ENCODE peak calls at places on chromosomes 5 and 9, in four cellular contexts. W is nucleus accumbens; Y is stimulated activated CD4-positive, alpha-beta T cell treated with anti-CD3 and anti-CD28 coated beads, TNF-alpha, amount 100 ng/mL, for 48 hours; L is lower lobe of right lung. K is an unnamed sample.

GRCh38 chr9:4740623-4741364 is at the start of gene AK3:
- DNase-seq in W (peak), Y (peak), L (peak), K (peak)

GRCh38 chr5:34511915-34512314 is 144.2 kb upstream of the RAI14 start:
- DNase-seq in W (no peak), Y (no peak), L (no peak), K (no peak)

GRCh38 chr5:178460598-178461425 is 129.4 kb downstream of the COL23A1 start:
- DNase-seq in W (peak), Y (peak), L (peak), K (peak)

GRCh38 chr5:73424489-73425102 is 24.0 kb downstream of the FOXD1 start:
- DNase-seq in W (no peak), Y (no peak), L (no peak), K (no peak)

GRCh38 chr5:92518318-92518913 is 1062.6 kb downstream of the NR2F1-AS1 start:
- DNase-seq in W (no peak), Y (no peak), L (no peak), K (peak)

GRCh38 chr9:89619739-89620138 is 14.9 kb downstream of the GADD45G start:
- DNase-seq in W (no peak), Y (no peak), L (no peak), K (no peak)

GRCh38 chr9:89675403-89675771 is 70.6 kb downstream of the GADD45G start:
- DNase-seq in W (peak), Y (no peak), L (no peak), K (no peak)

GRCh38 chr5:156460496-156460895 is 133.5 kb downstream of the SGCD start:
- DNase-seq in W (no peak), Y (no peak), L (no peak), K (no peak)

GRCh38 chr5:19122923-19123322 is 865.1 kb downstream of the CDH18 start:
- DNase-seq in W (no peak), Y (no peak), L (no peak), K (no peak)

GRCh38 chr5:150587830-150588494 is 52.5 kb upstream of the SYNPO start:
- DNase-seq in W (no peak), Y (no peak), L (no peak), K (no peak)

GRCh38 chr9:23044549-23044948 is 597.9 kb downstream of the DMRTA1 start:
- DNase-seq in W (no peak), Y (no peak), L (no peak), K (no peak)

GRCh38 chr9:126745574-126746411 is 59.0 kb upstream of the ZBTB43 start:
- DNase-seq in W (no peak), Y (no peak), L (no peak), K (no peak)

GRCh38 chr5:9125852-9126251 is 420.0 kb downstream of the SEMA5A start:
- DNase-seq in W (no peak), Y (no peak), L (no peak), K (no peak)

GRCh38 chr5:15116996-15117395 is 245.4 kb upstream of the ANKH start:
- DNase-seq in W (no peak), Y (no peak), L (no peak), K (no peak)

GRCh38 chr9:94586814-94587213 is 6.8 kb downstream of the FBP2 start:
- DNase-seq in W (no peak), Y (no peak), L (no peak), K (no peak)

GRCh38 chr9:126372716-126373115 is 46.1 kb downstream of the MVB12B start:
- DNase-seq in W (no peak), Y (no peak), L (no peak), K (no peak)

GRCh38 chr5:172159016-172159415 is 29.0 kb downstream of the STK10 start:
- DNase-seq in W (no peak), Y (no peak), L (no peak), K (no peak)

GRCh38 chr5:29960323-29960722 is 1233.2 kb upstream of the CDH6 start:
- DNase-seq in W (no peak), Y (no peak), L (no peak), K (no peak)

GRCh38 chr9:137813167-137813566 is 64.4 kb upstream of the CACNA1B start:
- DNase-seq in W (no peak), Y (no peak), L (no peak), K (no peak)

GRCh38 chr9:114238471-114238870 is 83.1 kb downstream of the COL27A1 start:
- DNase-seq in W (no peak), Y (no peak), L (no peak), K (no peak)

GRCh38 chr9:5336683-5337082 is 3.0 kb downstream of the RLN1 start:
- DNase-seq in W (no peak), Y (no peak), L (no peak), K (no peak)

GRCh38 chr5:147743686-147744332 is 38.7 kb downstream of the JAKMIP2 start:
- DNase-seq in W (no peak), Y (no peak), L (no peak), K (peak)

GRCh38 chr9:120362446-120362845 is 217.5 kb downstream of the CDK5RAP2 start:
- DNase-seq in W (no peak), Y (no peak), L (no peak), K (no peak)

GRCh38 chr5:98796197-98796972 is 22.9 kb downstream of the RGMB start:
- DNase-seq in W (no peak), Y (peak), L (no peak), K (peak)

GRCh38 chr9:134561427-134562145 is 80.0 kb upstream of the COL5A1 start:
- DNase-seq in W (no peak), Y (no peak), L (no peak), K (no peak)

GRCh38 chr5:107794731-107795130 is 124.0 kb upstream of the EFNA5 start:
- DNase-seq in W (no peak), Y (no peak), L (no peak), K (no peak)

GRCh38 chr5:73783823-73784222 is 157.8 kb downstream of the ARHGEF28 start:
- DNase-seq in W (no peak), Y (no peak), L (no peak), K (no peak)

GRCh38 chr9:35114921-35115341 is 731 bp downstream of the ATOSB start:
- DNase-seq in W (peak), Y (no peak), L (peak), K (peak)

GRCh38 chr9:133955821-133956411 is 36.2 kb downstream of the VAV2 start:
- DNase-seq in W (no peak), Y (no peak), L (peak), K (no peak)

GRCh38 chr5:69271376-69271775 is 36.7 kb downstream of the CDK7 start:
- DNase-seq in W (no peak), Y (no peak), L (peak), K (peak)

GRCh38 chr9:4666042-4666699 is at the start of gene SPATA6L:
- DNase-seq in W (peak), Y (peak), L (peak), K (peak)

GRCh38 chr5:176319827-176320554 is 41.6 kb downstream of the KIAA1191 start:
- DNase-seq in W (no peak), Y (no peak), L (no peak), K (no peak)

K was measured in RPMI8226.